ENCODE peak calls at places on chromosomes 13 and 19, in six cellular contexts. One of them, this sample, is unnamed.

GRCh38 chr13:78659450-78660110 is 625 bp upstream of the OBI1 start:
- DNase-seq in stimulated activated CD4-positive, alpha-beta T cell treated with anti-CD3 and anti-CD28 coated beads, Interleukin-4, amount 100 ng/mL, for 48 hours: no peak
- DNase-seq in stomach: no peak
- DNase-seq in AML-193: peak
- DNase-seq in epithelial cell of esophagus: no peak
- DNase-seq in uterus: no peak
- DNase-seq in this sample: no peak

GRCh38 chr19:39817888-39818561 is 15.9 kb downstream of the DYRK1B start:
- DNase-seq in stimulated activated CD4-positive, alpha-beta T cell treated with anti-CD3 and anti-CD28 coated beads, Interleukin-4, amount 100 ng/mL, for 48 hours: no peak
- DNase-seq in stomach: no peak
- DNase-seq in AML-193: no peak
- DNase-seq in epithelial cell of esophagus: no peak
- DNase-seq in uterus: no peak
- DNase-seq in this sample: no peak

GRCh38 chr13:29664591-29664990 is 69.1 kb upstream of the SLC7A1 start:
- DNase-seq in stimulated activated CD4-positive, alpha-beta T cell treated with anti-CD3 and anti-CD28 coated beads, Interleukin-4, amount 100 ng/mL, for 48 hours: no peak
- DNase-seq in stomach: no peak
- DNase-seq in AML-193: peak
- DNase-seq in epithelial cell of esophagus: no peak
- DNase-seq in uterus: no peak
- DNase-seq in this sample: no peak

GRCh38 chr13:113448885-113449692 is 4.2 kb downstream of the ADPRHL1 start:
- DNase-seq in stimulated activated CD4-positive, alpha-beta T cell treated with anti-CD3 and anti-CD28 coated beads, Interleukin-4, amount 100 ng/mL, for 48 hours: peak
- DNase-seq in stomach: peak
- DNase-seq in AML-193: no peak
- DNase-seq in epithelial cell of esophagus: peak
- DNase-seq in uterus: peak
- DNase-seq in this sample: peak

GRCh38 chr13:97240789-97241734 is 18.9 kb downstream of the MBNL2 start:
- DNase-seq in stimulated activated CD4-positive, alpha-beta T cell treated with anti-CD3 and anti-CD28 coated beads, Interleukin-4, amount 100 ng/mL, for 48 hours: no peak
- DNase-seq in stomach: no peak
- DNase-seq in AML-193: no peak
- DNase-seq in epithelial cell of esophagus: no peak
- DNase-seq in uterus: no peak
- DNase-seq in this sample: no peak

GRCh38 chr13:44140146-44140545 is 233.5 kb upstream of the SERP2 start:
- DNase-seq in stimulated activated CD4-positive, alpha-beta T cell treated with anti-CD3 and anti-CD28 coated beads, Interleukin-4, amount 100 ng/mL, for 48 hours: no peak
- DNase-seq in stomach: peak
- DNase-seq in AML-193: no peak
- DNase-seq in epithelial cell of esophagus: no peak
- DNase-seq in uterus: no peak
- DNase-seq in this sample: no peak

GRCh38 chr13:68023838-68024581 is 793.9 kb upstream of the PCDH9 start:
- DNase-seq in stimulated activated CD4-positive, alpha-beta T cell treated with anti-CD3 and anti-CD28 coated beads, Interleukin-4, amount 100 ng/mL, for 48 hours: no peak
- DNase-seq in stomach: no peak
- DNase-seq in AML-193: no peak
- DNase-seq in epithelial cell of esophagus: no peak
- DNase-seq in uterus: no peak
- DNase-seq in this sample: no peak

GRCh38 chr19:39498262-39499081 is at the start of gene DLL3:
- DNase-seq in stimulated activated CD4-positive, alpha-beta T cell treated with anti-CD3 and anti-CD28 coated beads, Interleukin-4, amount 100 ng/mL, for 48 hours: no peak
- DNase-seq in stomach: no peak
- DNase-seq in AML-193: no peak
- DNase-seq in epithelial cell of esophagus: peak
- DNase-seq in uterus: no peak
- DNase-seq in this sample: no peak

GRCh38 chr19:14686411-14686810 is 3.4 kb upstream of the ZNF333 start:
- DNase-seq in stimulated activated CD4-positive, alpha-beta T cell treated with anti-CD3 and anti-CD28 coated beads, Interleukin-4, amount 100 ng/mL, for 48 hours: peak
- DNase-seq in stomach: no peak
- DNase-seq in AML-193: peak
- DNase-seq in epithelial cell of esophagus: peak
- DNase-seq in uterus: no peak
- DNase-seq in this sample: no peak

GRCh38 chr19:48874309-48875135 is 2.3 kb downstream of the PPP1R15A start:
- DNase-seq in stimulated activated CD4-positive, alpha-beta T cell treated with anti-CD3 and anti-CD28 coated beads, Interleukin-4, amount 100 ng/mL, for 48 hours: no peak
- DNase-seq in stomach: peak
- DNase-seq in AML-193: no peak
- DNase-seq in epithelial cell of esophagus: peak
- DNase-seq in uterus: peak
- DNase-seq in this sample: no peak

GRCh38 chr19:5952193-5953033 is 25.5 kb downstream of the RANBP3 start:
- DNase-seq in stimulated activated CD4-positive, alpha-beta T cell treated with anti-CD3 and anti-CD28 coated beads, Interleukin-4, amount 100 ng/mL, for 48 hours: no peak
- DNase-seq in stomach: no peak
- DNase-seq in AML-193: no peak
- DNase-seq in epithelial cell of esophagus: no peak
- DNase-seq in uterus: no peak
- DNase-seq in this sample: no peak

GRCh38 chr19:4592445-4592844 is 33.0 kb upstream of the SEMA6B start:
- DNase-seq in stimulated activated CD4-positive, alpha-beta T cell treated with anti-CD3 and anti-CD28 coated beads, Interleukin-4, amount 100 ng/mL, for 48 hours: no peak
- DNase-seq in stomach: no peak
- DNase-seq in AML-193: no peak
- DNase-seq in epithelial cell of esophagus: no peak
- DNase-seq in uterus: no peak
- DNase-seq in this sample: no peak

GRCh38 chr13:48859168-48860105 is 116.3 kb upstream of the FNDC3A start:
- DNase-seq in stimulated activated CD4-positive, alpha-beta T cell treated with anti-CD3 and anti-CD28 coated beads, Interleukin-4, amount 100 ng/mL, for 48 hours: no peak
- DNase-seq in stomach: no peak
- DNase-seq in AML-193: peak
- DNase-seq in epithelial cell of esophagus: no peak
- DNase-seq in uterus: no peak
- DNase-seq in this sample: no peak

GRCh38 chr13:30904043-30904442 is 2.0 kb upstream of the MEDAG start:
- DNase-seq in stimulated activated CD4-positive, alpha-beta T cell treated with anti-CD3 and anti-CD28 coated beads, Interleukin-4, amount 100 ng/mL, for 48 hours: no peak
- DNase-seq in stomach: no peak
- DNase-seq in AML-193: no peak
- DNase-seq in epithelial cell of esophagus: no peak
- DNase-seq in uterus: no peak
- DNase-seq in this sample: no peak

GRCh38 chr19:38034153-38034835 is 127.3 kb downstream of the SIPA1L3 start:
- DNase-seq in stimulated activated CD4-positive, alpha-beta T cell treated with anti-CD3 and anti-CD28 coated beads, Interleukin-4, amount 100 ng/mL, for 48 hours: no peak
- DNase-seq in stomach: no peak
- DNase-seq in AML-193: peak
- DNase-seq in epithelial cell of esophagus: no peak
- DNase-seq in uterus: no peak
- DNase-seq in this sample: no peak

GRCh38 chr13:112077729-112078128 is 10.8 kb downstream of the SOX1 start:
- DNase-seq in stimulated activated CD4-positive, alpha-beta T cell treated with anti-CD3 and anti-CD28 coated beads, Interleukin-4, amount 100 ng/mL, for 48 hours: no peak
- DNase-seq in stomach: no peak
- DNase-seq in AML-193: no peak
- DNase-seq in epithelial cell of esophagus: no peak
- DNase-seq in uterus: no peak
- DNase-seq in this sample: no peak

GRCh38 chr19:45323671-45324081 is 1.0 kb upstream of the CKM start:
- DNase-seq in stimulated activated CD4-positive, alpha-beta T cell treated with anti-CD3 and anti-CD28 coated beads, Interleukin-4, amount 100 ng/mL, for 48 hours: no peak
- DNase-seq in stomach: peak
- DNase-seq in AML-193: no peak
- DNase-seq in epithelial cell of esophagus: no peak
- DNase-seq in uterus: no peak
- DNase-seq in this sample: no peak

GRCh38 chr19:590396-590745 is 690 bp downstream of the HCN2 start:
- DNase-seq in stimulated activated CD4-positive, alpha-beta T cell treated with anti-CD3 and anti-CD28 coated beads, Interleukin-4, amount 100 ng/mL, for 48 hours: no peak
- DNase-seq in stomach: no peak
- DNase-seq in AML-193: no peak
- DNase-seq in epithelial cell of esophagus: peak
- DNase-seq in uterus: no peak
- DNase-seq in this sample: no peak

GRCh38 chr13:40272776-40273139 is 393.7 kb downstream of the FOXO1 start:
- DNase-seq in stimulated activated CD4-positive, alpha-beta T cell treated with anti-CD3 and anti-CD28 coated beads, Interleukin-4, amount 100 ng/mL, for 48 hours: no peak
- DNase-seq in stomach: no peak
- DNase-seq in AML-193: no peak
- DNase-seq in epithelial cell of esophagus: peak
- DNase-seq in uterus: peak
- DNase-seq in this sample: no peak

GRCh38 chr13:54029226-54029625 is 1000.6 kb downstream of the OLFM4 start:
- DNase-seq in stimulated activated CD4-positive, alpha-beta T cell treated with anti-CD3 and anti-CD28 coated beads, Interleukin-4, amount 100 ng/mL, for 48 hours: no peak
- DNase-seq in stomach: no peak
- DNase-seq in AML-193: peak
- DNase-seq in epithelial cell of esophagus: peak
- DNase-seq in uterus: no peak
- DNase-seq in this sample: no peak

GRCh38 chr19:40907968-40908735 is 26.1 kb upstream of the CYP2A7 start:
- DNase-seq in stimulated activated CD4-positive, alpha-beta T cell treated with anti-CD3 and anti-CD28 coated beads, Interleukin-4, amount 100 ng/mL, for 48 hours: peak
- DNase-seq in stomach: no peak
- DNase-seq in AML-193: no peak
- DNase-seq in epithelial cell of esophagus: no peak
- DNase-seq in uterus: peak
- DNase-seq in this sample: peak

GRCh38 chr19:58203814-58204475 is 21.1 kb downstream of the ZNF274 start:
- DNase-seq in stimulated activated CD4-positive, alpha-beta T cell treated with anti-CD3 and anti-CD28 coated beads, Interleukin-4, amount 100 ng/mL, for 48 hours: no peak
- DNase-seq in stomach: no peak
- DNase-seq in AML-193: no peak
- DNase-seq in epithelial cell of esophagus: no peak
- DNase-seq in uterus: no peak
- DNase-seq in this sample: no peak

GRCh38 chr13:110185696-110186095 is 121.3 kb downstream of the COL4A1 start:
- DNase-seq in stimulated activated CD4-positive, alpha-beta T cell treated with anti-CD3 and anti-CD28 coated beads, Interleukin-4, amount 100 ng/mL, for 48 hours: no peak
- DNase-seq in stomach: no peak
- DNase-seq in AML-193: no peak
- DNase-seq in epithelial cell of esophagus: no peak
- DNase-seq in uterus: no peak
- DNase-seq in this sample: no peak

GRCh38 chr13:66537417-66537816 is 692.7 kb downstream of the PCDH9 start:
- DNase-seq in stimulated activated CD4-positive, alpha-beta T cell treated with anti-CD3 and anti-CD28 coated beads, Interleukin-4, amount 100 ng/mL, for 48 hours: no peak
- DNase-seq in stomach: no peak
- DNase-seq in AML-193: no peak
- DNase-seq in epithelial cell of esophagus: no peak
- DNase-seq in uterus: no peak
- DNase-seq in this sample: no peak

GRCh38 chr13:41193469-41193868 is 900 bp downstream of the KBTBD7 start:
- DNase-seq in stimulated activated CD4-positive, alpha-beta T cell treated with anti-CD3 and anti-CD28 coated beads, Interleukin-4, amount 100 ng/mL, for 48 hours: no peak
- DNase-seq in stomach: no peak
- DNase-seq in AML-193: no peak
- DNase-seq in epithelial cell of esophagus: no peak
- DNase-seq in uterus: no peak
- DNase-seq in this sample: no peak

GRCh38 chr19:44626067-44626624 is 12.8 kb downstream of the IGSF23 start:
- DNase-seq in stimulated activated CD4-positive, alpha-beta T cell treated with anti-CD3 and anti-CD28 coated beads, Interleukin-4, amount 100 ng/mL, for 48 hours: no peak
- DNase-seq in stomach: no peak
- DNase-seq in AML-193: no peak
- DNase-seq in epithelial cell of esophagus: peak
- DNase-seq in uterus: no peak
- DNase-seq in this sample: peak

GRCh38 chr19:30959011-30959410 is 390.2 kb downstream of the TSHZ3 start:
- DNase-seq in stimulated activated CD4-positive, alpha-beta T cell treated with anti-CD3 and anti-CD28 coated beads, Interleukin-4, amount 100 ng/mL, for 48 hours: no peak
- DNase-seq in stomach: no peak
- DNase-seq in AML-193: no peak
- DNase-seq in epithelial cell of esophagus: no peak
- DNase-seq in uterus: no peak
- DNase-seq in this sample: no peak

GRCh38 chr19:58021541-58022282 is 12.1 kb upstream of the ZSCAN1 start:
- DNase-seq in stimulated activated CD4-positive, alpha-beta T cell treated with anti-CD3 and anti-CD28 coated beads, Interleukin-4, amount 100 ng/mL, for 48 hours: no peak
- DNase-seq in stomach: no peak
- DNase-seq in AML-193: no peak
- DNase-seq in epithelial cell of esophagus: peak
- DNase-seq in uterus: peak
- DNase-seq in this sample: peak

GRCh38 chr13:98838776-98839175 is 86.3 kb upstream of the SLC15A1 start:
- DNase-seq in stimulated activated CD4-positive, alpha-beta T cell treated with anti-CD3 and anti-CD28 coated beads, Interleukin-4, amount 100 ng/mL, for 48 hours: no peak
- DNase-seq in stomach: no peak
- DNase-seq in AML-193: no peak
- DNase-seq in epithelial cell of esophagus: no peak
- DNase-seq in uterus: no peak
- DNase-seq in this sample: no peak